ENCODE peak calls at places on chromosome 7, in four cellular contexts. G is cardiac muscle cell, W is uterus, F is tibial nerve. A is an unnamed sample.
A peak's percentile ranks its signal among the peaks of the same experiment; 100 is the strongest.

GRCh38 chr7:105723582-105723981 is 142.3 kb upstream of the EFCAB10 start:
- DNase-seq in W (no peak), F (no peak), G (no peak), A (no peak)

GRCh38 chr7:138064856-138065357 is 11.4 kb upstream of the AKR1D1 start:
- DNase-seq in G (peak; percentile 2), F (peak; percentile 6), W (no peak), A (peak; percentile 14)

GRCh38 chr7:38107486-38107893 is 70.6 kb upstream of the STARD3NL start:
- DNase-seq in W (peak; percentile 47), G (peak; percentile 78), F (peak; percentile 89), A (peak; percentile 71)

GRCh38 chr7:51242881-51243518 is 73.6 kb downstream of the COBL start:
- DNase-seq in F (no peak), G (no peak), W (no peak), A (no peak)

GRCh38 chr7:55250313-55250712 is 114.8 kb upstream of the LANCL2 start:
- DNase-seq in W (no peak), F (no peak), G (peak; percentile 45), A (no peak)

GRCh38 chr7:2595258-2595860 is 36.4 kb upstream of the TTYH3 start:
- DNase-seq in W (no peak), F (no peak), G (no peak), A (no peak)

GRCh38 chr7:80313716-80314115 is 179.1 kb downstream of the GNAI1 start:
- DNase-seq in G (no peak), W (no peak), F (no peak), A (no peak)

GRCh38 chr7:68787586-68787985 is 810.7 kb upstream of the AUTS2 start:
- DNase-seq in W (no peak), F (no peak), G (no peak), A (no peak)

GRCh38 chr7:1843271-1843861 is 173.3 kb downstream of the ELFN1 start:
- DNase-seq in G (peak; percentile 75), F (no peak), W (no peak), A (peak; percentile 90)

GRCh38 chr7:128135275-128136214 is 104.3 kb upstream of the LRRC4 start:
- DNase-seq in W (peak; percentile 29), F (peak; percentile 14), G (peak; percentile 55), A (peak; percentile 76)

GRCh38 chr7:93029056-93029455 is 88.7 kb downstream of the SAMD9 start:
- DNase-seq in F (no peak), W (no peak), G (no peak), A (no peak)

GRCh38 chr7:3453398-3453797 is 152.3 kb downstream of the SDK1 start:
- DNase-seq in G (no peak), W (no peak), F (no peak), A (no peak)

GRCh38 chr7:44608916-44609648 is 2.7 kb downstream of the OGDH start:
- DNase-seq in F (no peak), W (no peak), G (no peak), A (peak; percentile 43)

GRCh38 chr7:25260862-25261454 is 32.7 kb upstream of the NPVF start:
- DNase-seq in G (no peak), F (no peak), W (no peak), A (peak; percentile 69)

GRCh38 chr7:127629268-127629854 is 11.4 kb upstream of the PAX4 start:
- DNase-seq in G (peak; percentile 61), W (no peak), F (no peak), A (no peak)

GRCh38 chr7:128833148-128833938 is 3.1 kb downstream of the FLNC start:
- DNase-seq in W (peak; percentile 78), F (peak; percentile 46), G (peak; percentile 85), A (peak; percentile 79)

GRCh38 chr7:16268821-16269768 is 152.2 kb downstream of the CRPPA start:
- DNase-seq in W (no peak), F (no peak), G (peak; percentile 9), A (peak; percentile 42)

GRCh38 chr7:114508096-114508495 is 93.5 kb downstream of the FOXP2 start:
- DNase-seq in W (no peak), F (no peak), G (no peak), A (peak; percentile 7)

GRCh38 chr7:133706016-133706415 is 421.1 kb upstream of the LRGUK start:
- DNase-seq in F (no peak), G (no peak), W (no peak), A (no peak)

GRCh38 chr7:82694020-82694419 is 250.4 kb upstream of the CACNA2D1 start:
- DNase-seq in G (no peak), W (no peak), F (no peak), A (no peak)

GRCh38 chr7:105654994-105655900 is 74.0 kb upstream of the EFCAB10 start:
- DNase-seq in W (peak; percentile 68), F (no peak), G (peak; percentile 66), A (peak; percentile 21)

GRCh38 chr7:15007507-15007906 is 105.0 kb upstream of the DGKB start:
- DNase-seq in W (no peak), F (no peak), G (peak; percentile 5), A (peak; percentile 16)

GRCh38 chr7:156091515-156092080 is 279.3 kb upstream of the SHH start:
- DNase-seq in F (no peak), W (no peak), G (no peak), A (no peak)

GRCh38 chr7:132412435-132412834 is 163.8 kb downstream of the PLXNA4 start:
- DNase-seq in F (no peak), G (no peak), W (no peak), A (no peak)

GRCh38 chr7:73774923-73775322 is 4.9 kb upstream of the CLDN3 start:
- DNase-seq in G (no peak), W (no peak), F (no peak), A (peak; percentile 34)

GRCh38 chr7:151439855-151440798 is at the start of gene CRYGN:
- DNase-seq in W (no peak), G (peak; percentile 45), F (no peak), A (no peak)
- H3K4me3 ChIP-seq in W (peak within 1 kb of the TSS; percentile 12), G (peak within 1 kb of the TSS; percentile 41), F (peak within 1 kb of the TSS; percentile 13), A (no peak within 1 kb of the TSS)

GRCh38 chr7:100342761-100343160 is 15.2 kb upstream of the PILRB start:
- DNase-seq in G (no peak), W (no peak), F (no peak), A (no peak)
- TF ChIP-seq CTCF in G (no peak), W (no peak), F (no peak), A (no peak)

DNA sequence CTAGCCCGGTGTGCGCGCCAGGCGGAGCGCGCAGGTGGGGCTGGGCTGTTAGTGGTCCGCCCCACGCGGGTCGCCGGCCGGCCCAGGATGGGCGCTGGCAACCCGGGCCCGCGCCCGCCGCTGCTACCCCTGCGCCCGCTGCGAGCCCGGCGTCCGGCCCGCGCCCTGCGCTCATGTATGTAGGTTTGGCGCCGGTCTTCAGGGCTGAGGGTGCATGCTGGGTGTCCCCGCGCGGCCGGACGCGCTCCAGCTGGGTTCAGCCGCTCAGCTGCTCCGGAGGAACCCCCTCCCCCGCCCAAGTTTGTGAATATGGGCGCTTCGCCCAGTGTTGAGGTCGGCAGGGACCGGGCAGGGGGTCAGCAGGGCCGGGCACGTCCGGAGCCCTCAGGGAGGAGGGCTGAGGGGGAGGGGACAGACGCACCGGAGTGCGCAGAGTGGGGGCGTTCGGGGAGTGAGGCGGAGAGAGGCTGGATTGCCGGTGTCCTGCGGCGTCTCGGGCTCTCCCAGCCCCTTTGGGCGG is 561 bp downstream of the VWC2 start:
- DNase-seq in F (no peak), G (peak; percentile 43), W (no peak), A (no peak)
- H3K4me3 ChIP-seq in F (peak overlapping the region; percentile 8), G (peak overlapping the region; percentile 80), W (peak overlapping the region; percentile 58), A (no peak overlapping the region)

GRCh38 chr7:122901250-122901649 is 15.0 kb upstream of the CADPS2 start:
- DNase-seq in W (no peak), F (no peak), G (no peak), A (no peak)

GRCh38 chr7:122902751-122903495 is 16.7 kb upstream of the CADPS2 start:
- DNase-seq in F (no peak), G (no peak), W (no peak), A (no peak)
- TF ChIP-seq CTCF in F (no peak), G (peak; percentile 15), W (no peak), A (no peak)

DNA sequence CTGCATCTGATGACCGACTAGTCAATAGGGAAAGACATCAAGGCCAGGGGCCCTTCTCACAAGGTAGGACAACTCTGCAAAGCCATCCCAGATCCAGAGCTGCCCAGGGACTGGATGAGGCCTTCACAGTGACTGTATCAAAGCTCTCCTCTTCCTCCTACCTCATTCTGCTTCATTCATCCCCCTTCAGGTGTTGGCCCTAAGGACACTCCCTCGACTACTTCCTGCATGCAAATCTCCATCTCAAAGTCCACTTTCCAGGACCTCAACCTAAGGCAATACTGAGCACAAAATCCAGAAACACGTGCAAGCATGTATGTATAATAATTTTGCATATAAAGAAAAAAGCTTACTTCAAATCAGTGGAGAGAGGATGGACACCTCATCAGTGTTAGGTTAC is 25.1 kb downstream of the DPY19L1 start:
- DNase-seq in F (no peak), G (no peak), W (no peak), A (no peak)
- H3K4me3 ChIP-seq in F (no peak overlapping the region), G (no peak overlapping the region), W (no peak overlapping the region), A (no peak overlapping the region)

GRCh38 chr7:21500117-21500516 is 42.7 kb upstream of the DNAH11 start:
- DNase-seq in W (no peak), G (no peak), F (no peak), A (no peak)

GRCh38 chr7:21497072-21497471 is 45.8 kb upstream of the DNAH11 start:
- DNase-seq in W (no peak), F (no peak), G (no peak), A (peak; percentile 17)
- TF ChIP-seq CTCF in W (no peak), F (no peak), G (peak; percentile 49), A (peak; percentile 38)

DNA sequence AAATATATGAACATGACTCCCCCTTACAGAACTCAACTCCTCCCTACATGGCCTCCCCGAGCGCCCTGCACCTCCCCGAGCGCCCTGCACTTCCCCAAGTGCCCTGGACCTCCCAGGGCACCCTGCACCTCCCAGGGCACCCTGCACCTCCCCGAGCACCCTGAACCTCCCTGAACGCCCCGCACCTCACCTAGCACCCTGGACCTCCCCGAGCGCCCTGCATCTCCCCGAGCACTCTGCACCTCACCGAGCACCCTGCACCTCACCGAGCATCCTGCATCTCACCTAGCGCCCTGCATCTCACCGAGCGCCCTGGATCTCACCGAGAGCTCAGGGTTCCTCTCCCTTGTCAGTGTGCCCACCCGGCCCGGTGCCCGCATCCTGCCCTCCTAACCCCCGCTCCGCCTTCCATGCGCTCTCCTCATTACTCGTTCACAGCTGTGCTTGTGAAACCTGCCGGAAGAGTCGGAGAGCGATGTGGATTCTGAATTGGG is 134.3 kb downstream of the ACTR3B start:
- DNase-seq in F (no peak), G (no peak), W (no peak), A (no peak)
- H3K4me3 ChIP-seq in F (no peak overlapping the region), G (no peak overlapping the region), W (no peak overlapping the region), A (no peak overlapping the region)

A was measured in foreskin fibroblast.